ENCODE peak calls at places on chromosomes 7 and 10, in six cellular contexts. P is tibial nerve, M is A549, V is SK-N-SH, C is ovary, B is stomach. R is an unnamed sample.

GRCh38 chr7:75977741-75978140 is 16.7 kb downstream of the TMEM120A start:
- DNase-seq in P (peak; percentile 71), M (no peak), V (peak; percentile 30), C (peak; percentile 80), B (no peak), R (no peak)

GRCh38 chr10:61845950-61846268 is 55.6 kb upstream of the ARID5B start:
- DNase-seq in P (no peak), M (no peak), V (no peak), C (no peak), B (no peak), R (no peak)

GRCh38 chr7:23709081-23709746 is 805 bp upstream of the STK31 start:
- DNase-seq in P (no peak), M (no peak), V (no peak), C (no peak), B (no peak), R (no peak)

GRCh38 chr7:48755061-48755555 is 169.2 kb upstream of the CDC14C start:
- DNase-seq in P (no peak), M (no peak), V (no peak), C (no peak), B (no peak), R (no peak)

GRCh38 chr7:2652736-2653060 is 20.9 kb downstream of the TTYH3 start:
- DNase-seq in P (no peak), M (no peak), V (no peak), C (no peak), B (no peak), R (no peak)

GRCh38 chr7:106598663-106599342 is 62.2 kb downstream of the CCDC71L start:
- DNase-seq in P (peak; percentile 53), M (peak; percentile 61), V (peak; percentile 17), C (no peak), B (peak; percentile 76), R (no peak)

GRCh38 chr10:24240001-24240751 is 31.2 kb downstream of the KIAA1217 start:
- DNase-seq in P (no peak), M (no peak), V (peak; percentile 35), C (no peak), B (no peak), R (no peak)

GRCh38 chr10:48213047-48213446 is 61.4 kb downstream of the FRMPD2 start:
- DNase-seq in P (no peak), M (no peak), V (no peak), C (no peak), B (no peak), R (no peak)

GRCh38 chr10:15370212-15370740 is 813 bp downstream of the FAM171A1 start:
- DNase-seq in P (no peak), M (no peak), V (peak; percentile 79), C (peak; percentile 19), B (no peak), R (no peak)

GRCh38 chr10:57955076-57955475 is 312.6 kb downstream of the IPMK start:
- DNase-seq in P (no peak), M (no peak), V (no peak), C (no peak), B (no peak), R (no peak)

GRCh38 chr7:70387197-70387596 is 744.7 kb upstream of the GALNT17 start:
- DNase-seq in P (no peak), M (no peak), V (no peak), C (no peak), B (no peak), R (no peak)

GRCh38 chr7:84249651-84250050 is 55.1 kb upstream of the SEMA3A start:
- DNase-seq in P (no peak), M (no peak), V (no peak), C (no peak), B (no peak), R (no peak)

GRCh38 chr7:13130321-13130720 is 442.9 kb downstream of the ARL4A start:
- DNase-seq in P (no peak), M (no peak), V (no peak), C (no peak), B (no peak), R (no peak)

GRCh38 chr7:50728184-50728583 is 54.5 kb downstream of the GRB10 start:
- DNase-seq in P (no peak), M (no peak), V (no peak), C (no peak), B (no peak), R (no peak)

GRCh38 chr10:107341281-107341680 is 176.8 kb upstream of the SORCS1 start:
- DNase-seq in P (no peak), M (no peak), V (no peak), C (no peak), B (no peak), R (no peak)

GRCh38 chr7:30717181-30717580 is 34.8 kb upstream of the INMT start:
- DNase-seq in P (no peak), M (peak; percentile 27), V (no peak), C (no peak), B (no peak), R (no peak)

GRCh38 chr7:64888901-64889685 is 14.0 kb upstream of the ZNF273 start:
- DNase-seq in P (peak; percentile 17), M (no peak), V (peak; percentile 31), C (no peak), B (peak; percentile 44), R (peak; percentile 77)

GRCh38 chr10:82574081-82574480 is 699.1 kb downstream of the NRG3 start:
- DNase-seq in P (no peak), M (no peak), V (no peak), C (no peak), B (no peak), R (no peak)

GRCh38 chr7:75888464-75889222 is 9.8 kb downstream of the RHBDD2 start:
- DNase-seq in P (no peak), M (no peak), V (no peak), C (no peak), B (peak; percentile 52), R (no peak)

GRCh38 chr7:17477182-17477581 is 178.7 kb downstream of the AHR start:
- DNase-seq in P (no peak), M (no peak), V (no peak), C (no peak), B (no peak), R (no peak)

GRCh38 chr7:85068796-85069195 is 118.1 kb downstream of the SEMA3D start:
- DNase-seq in P (no peak), M (peak; percentile 6), V (no peak), C (no peak), B (no peak), R (no peak)

GRCh38 chr7:5528071-5528814 is 104.6 kb upstream of the TNRC18 start:
- DNase-seq in P (peak; percentile 35), M (peak; percentile 49), V (no peak), C (peak; percentile 31), B (peak; percentile 58), R (no peak)

GRCh38 chr10:69906425-69906824 is 104.7 kb downstream of the COL13A1 start:
- DNase-seq in P (no peak), M (peak; percentile 24), V (no peak), C (no peak), B (no peak), R (no peak)

GRCh38 chr10:72665925-72666324 is 26.0 kb upstream of the MCU start:
- DNase-seq in P (no peak), M (peak; percentile 43), V (no peak), C (no peak), B (no peak), R (no peak)

GRCh38 chr7:55020481-55020871 is 1.7 kb downstream of the EGFR start:
- DNase-seq in P (peak; percentile 63), M (peak; percentile 57), V (no peak), C (peak; percentile 40), B (no peak), R (peak; percentile 91)

GRCh38 chr10:62165803-62166202 is 102.8 kb downstream of the RTKN2 start:
- DNase-seq in P (no peak), M (no peak), V (no peak), C (no peak), B (no peak), R (no peak)

GRCh38 chr10:77619964-77620703 is 17.5 kb downstream of the KCNMA1 start:
- DNase-seq in P (no peak), M (no peak), V (no peak), C (no peak), B (no peak), R (no peak)

GRCh38 chr7:2936891-2937580 is 92.9 kb upstream of the GNA12 start:
- DNase-seq in P (no peak), M (no peak), V (no peak), C (no peak), B (no peak), R (no peak)

GRCh38 chr7:91240546-91240945 is 23.7 kb upstream of the FZD1 start:
- DNase-seq in P (peak; percentile 53), M (no peak), V (no peak), C (peak; percentile 22), B (no peak), R (no peak)

GRCh38 chr10:123550680-123551096 is 115.5 kb upstream of the GPR26 start:
- DNase-seq in P (no peak), M (no peak), V (no peak), C (no peak), B (no peak), R (no peak)

GRCh38 chr10:110872984-110873569 is 1.3 kb downstream of the PDCD4 start:
- DNase-seq in P (no peak), M (no peak), V (no peak), C (no peak), B (no peak), R (no peak)

GRCh38 chr7:138417103-138417695 is 42.9 kb upstream of the TRIM24 start:
- DNase-seq in P (no peak), M (no peak), V (no peak), C (no peak), B (no peak), R (no peak)
- TF ChIP-seq EP300 in P (no peak), M (no peak), V (no peak), C (no peak), B (no peak), R (no peak)

GRCh38 chr7:112338786-112339185 is 111.5 kb upstream of the IFRD1 start:
- DNase-seq in P (no peak), M (no peak), V (no peak), C (no peak), B (no peak), R (no peak)
- H3K27ac ChIP-seq in P (no peak overlapping the region), M (no peak overlapping the region), V (no peak overlapping the region), C (no peak overlapping the region), B (no peak overlapping the region), R (no peak overlapping the region)

GRCh38 chr7:146054909-146055308 is 61.7 kb upstream of the CNTNAP2 start:
- DNase-seq in P (no peak), M (no peak), V (no peak), C (no peak), B (no peak), R (no peak)

GRCh38 chr7:146057958-146058357 is 58.6 kb upstream of the CNTNAP2 start:
- DNase-seq in P (no peak), M (no peak), V (no peak), C (no peak), B (no peak), R (no peak)

DNA sequence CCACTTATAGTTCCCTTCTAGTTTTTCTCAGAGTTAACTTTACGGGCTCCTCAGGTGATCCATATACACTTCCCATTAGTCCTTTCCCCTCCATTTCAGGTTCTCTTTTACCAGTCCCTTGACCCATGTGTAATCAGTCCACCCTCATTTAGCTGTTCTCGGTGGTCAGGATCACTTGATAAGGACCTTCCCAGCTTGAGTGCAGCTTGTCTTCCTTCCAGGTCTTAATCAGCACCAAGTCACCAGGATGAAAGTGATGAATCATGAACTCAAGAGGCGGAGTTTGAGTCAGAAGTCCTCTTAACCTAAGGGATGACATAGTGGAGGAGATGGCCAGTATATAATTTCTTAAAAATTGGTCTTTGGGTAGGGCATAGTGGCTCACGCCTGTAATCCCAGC is 63.1 kb upstream of the CNTNAP2 start:
- DNase-seq in P (no peak), M (no peak), V (no peak), C (no peak), B (no peak), R (no peak)
- TF ChIP-seq EP300 in P (no peak), M (no peak), V (no peak), C (no peak), B (no peak), R (no peak)

GRCh38 chr10:91380873-91381561 is 29.1 kb upstream of the HECTD2 start:
- DNase-seq in P (no peak), M (no peak), V (peak; percentile 67), C (no peak), B (no peak), R (no peak)
- H3K27ac ChIP-seq in P (no peak overlapping the region), M (no peak overlapping the region), V (peak overlapping the region; percentile 72), C (no peak overlapping the region), B (no peak overlapping the region), R (no peak overlapping the region)

R was measured in esophagus muscularis mucosa.